ENCODE peak calls at places on chromosome 2, in four cellular contexts. P, R, Z and A are unnamed samples.

GRCh38 chr2:45390433-45390832 is 220.6 kb downstream of the SRBD1 start:
- DNase-seq in R (no peak), P (no peak), Z (no peak), A (no peak)

GRCh38 chr2:177147093-177147694 is 65.4 kb upstream of the HNRNPA3 start:
- DNase-seq in R (peak), Z (no peak), P (no peak), A (no peak)

GRCh38 chr2:237874585-237875161 is 15.2 kb downstream of the RAMP1 start:
- DNase-seq in Z (no peak), R (peak), P (no peak), A (no peak)

GRCh38 chr2:6780765-6781274 is 84.9 kb downstream of the CMPK2 start:
- DNase-seq in Z (peak), P (peak), R (peak), A (peak)

GRCh38 chr2:103986001-103986400 is 867.9 kb upstream of the POU3F3 start:
- DNase-seq in R (no peak), P (no peak), Z (no peak), A (no peak)

GRCh38 chr2:127608061-127609011 is 37.6 kb upstream of the GPR17 start:
- DNase-seq in R (no peak), Z (no peak), P (peak), A (no peak)

GRCh38 chr2:117712686-117713085 is 101.8 kb upstream of the DDX18 start:
- DNase-seq in R (no peak), Z (no peak), P (no peak), A (no peak)

GRCh38 chr2:81523344-81523743 is 1218.8 kb upstream of the LRRTM1 start:
- DNase-seq in R (no peak), Z (no peak), P (no peak), A (no peak)